ENCODE peak calls at places on chromosomes 6 and 20, in four cellular contexts. E is COR-L47, A is cardiac fibroblast, X is left ventricle myocardium inferior. N is an unnamed sample.

GRCh38 chr20:14633507-14633906 is 296.1 kb upstream of the FLRT3 start:
- DNase-seq in E (no peak), A (peak), X (no peak), N (no peak)

GRCh38 chr6:129936329-129937165 is 75.4 kb upstream of the TMEM244 start:
- DNase-seq in A (peak), X (no peak), E (peak), N (peak)

GRCh38 chr20:41506192-41506915 is 111.8 kb downstream of the CHD6 start:
- DNase-seq in X (no peak), A (no peak), E (no peak), N (no peak)

GRCh38 chr6:37680668-37681067 is 17.0 kb downstream of the MDGA1 start:
- DNase-seq in E (peak), A (no peak), X (no peak), N (no peak)

GRCh38 chr6:14282854-14283505 is 165.4 kb downstream of the CD83 start:
- DNase-seq in X (no peak), E (no peak), A (no peak), N (no peak)

GRCh38 chr6:39791850-39792500 is at the start of gene DAAM2:
- DNase-seq in X (peak), A (peak), E (no peak), N (peak)

GRCh38 chr6:4943716-4944115 is 60.1 kb downstream of the RPP40 start:
- DNase-seq in X (no peak), A (peak), E (no peak), N (no peak)

GRCh38 chr6:20700375-20700774 is 166.1 kb downstream of the CDKAL1 start:
- DNase-seq in X (no peak), E (peak), A (no peak), N (no peak)

GRCh38 chr6:110877569-110877968 is 3.0 kb downstream of the AMD1 start:
- DNase-seq in X (no peak), E (no peak), A (no peak), N (no peak)

N was measured in dermis microvascular lymphatic vessel endothelial cell.